ENCODE peak calls at places on chromosomes 3 and 15, in six cellular contexts. V is hepatocyte; L is choroid plexus epithelial cell; C is stimulated activated naive CD8-positive, alpha-beta T cell treated with anti-CD3 and anti-CD28 coated beads, Interleukin-15, amount 100 ng/mL, for 72 hours; M is glutamatergic neuron; N is HFF-Myc. D is an unnamed sample.

GRCh38 chr3:43415088-43415487 is 128.7 kb downstream of the SNRK start:
- DNase-seq in V (no peak), L (no peak), C (no peak), M (no peak), N (no peak), D (no peak)

GRCh38 chr3:166556955-166557354 is 719.7 kb upstream of the BCHE start:
- DNase-seq in V (no peak), L (no peak), C (no peak), M (no peak), N (no peak), D (no peak)

GRCh38 chr3:156792536-156792935 is 33.6 kb upstream of the LEKR1 start:
- DNase-seq in V (no peak), L (no peak), C (no peak), M (no peak), N (no peak), D (no peak)

GRCh38 chr15:37084602-37085001 is 15.7 kb downstream of the MEIS2 start:
- DNase-seq in V (no peak), L (no peak), C (no peak), M (no peak), N (no peak), D (no peak)

GRCh38 chr3:63559884-63560283 is 92.6 kb upstream of the SNTN start:
- DNase-seq in V (no peak), L (no peak), C (no peak), M (no peak), N (no peak), D (no peak)

GRCh38 chr15:64502537-64502936 is 42.2 kb downstream of the ZNF609 start:
- DNase-seq in V (no peak), L (no peak), C (no peak), M (no peak), N (no peak), D (no peak)

GRCh38 chr3:191296041-191296541 is 33.1 kb upstream of the CCDC50 start:
- DNase-seq in V (no peak), L (no peak), C (no peak), M (no peak), N (no peak), D (no peak)

GRCh38 chr15:99682455-99682854 is 50.8 kb downstream of the LYSMD4 start:
- DNase-seq in V (peak), L (peak), C (no peak), M (no peak), N (peak), D (peak)

GRCh38 chr3:124125320-124125719 is 133.4 kb upstream of the ROPN1 start:
- DNase-seq in V (no peak), L (no peak), C (no peak), M (no peak), N (no peak), D (no peak)

GRCh38 chr15:89174476-89174875 is 46.9 kb downstream of the RLBP1 start:
- DNase-seq in V (no peak), L (no peak), C (no peak), M (no peak), N (no peak), D (no peak)

GRCh38 chr15:70777156-70777926 is 14.0 kb upstream of the UACA start:
- DNase-seq in V (no peak), L (peak), C (no peak), M (no peak), N (no peak), D (no peak)

GRCh38 chr3:122982202-122983185 is 45.1 kb downstream of the SEMA5B start:
- DNase-seq in V (no peak), L (no peak), C (no peak), M (peak), N (no peak), D (no peak)

GRCh38 chr3:126267169-126267975 is 87.0 kb upstream of the ALDH1L1 start:
- DNase-seq in V (peak), L (peak), C (no peak), M (peak), N (peak), D (peak)

GRCh38 chr15:90863987-90864386 is 4.4 kb upstream of the FURIN start:
- DNase-seq in V (no peak), L (no peak), C (no peak), M (no peak), N (no peak), D (no peak)

GRCh38 chr15:99707481-99708270 is 25.6 kb downstream of the LYSMD4 start:
- DNase-seq in V (no peak), L (peak), C (peak), M (no peak), N (peak), D (peak)

GRCh38 chr15:99123706-99124451 is 19.0 kb downstream of the SYNM start:
- DNase-seq in V (peak), L (peak), C (no peak), M (peak), N (peak), D (peak)

GRCh38 chr3:55128201-55128870 is 200.5 kb upstream of the LRTM1 start:
- DNase-seq in V (no peak), L (peak), C (no peak), M (no peak), N (peak), D (peak)

GRCh38 chr3:11509175-11510000 is 134.3 kb downstream of the VGLL4 start:
- DNase-seq in V (peak), L (peak), C (no peak), M (peak), N (peak), D (peak)

GRCh38 chr15:89400997-89401590 is 66.5 kb upstream of the POLG start:
- DNase-seq in V (no peak), L (no peak), C (no peak), M (no peak), N (no peak), D (no peak)

GRCh38 chr15:65641723-65642475 is 20.2 kb downstream of the SLC24A1 start:
- DNase-seq in V (no peak), L (no peak), C (no peak), M (peak), N (no peak), D (no peak)

D was measured in fibroblast of the conjunctiva.